ENCODE peak calls at places on chromosome 17, in eight cellular contexts. One of them, this sample, is unnamed.

GRCh38 chr17:40124279-40125141 is 2.7 kb downstream of the MSL1 start:
- DNase-seq in brain microvascular endothelial cell: no peak
- DNase-seq in dorsolateral prefrontal cortex: no peak
- DNase-seq in PC-9: no peak
- DNase-seq in breast epithelium: no peak
- DNase-seq in hepatocyte: no peak
- DNase-seq in colonic mucosa: peak; percentile 53
- DNase-seq in pancreas: no peak
- DNase-seq in this sample: no peak

GRCh38 chr17:58375811-58376210 is 23.8 kb upstream of the SUPT4H1 start:
- DNase-seq in pancreas: no peak
- DNase-seq in colonic mucosa: peak; percentile 52
- DNase-seq in breast epithelium: no peak
- DNase-seq in brain microvascular endothelial cell: no peak
- DNase-seq in dorsolateral prefrontal cortex: no peak
- DNase-seq in PC-9: no peak
- DNase-seq in hepatocyte: no peak
- DNase-seq in this sample: no peak

GRCh38 chr17:4903051-4903818 is at the start of gene CHRNE:
- DNase-seq in colonic mucosa: peak; percentile 92
- DNase-seq in pancreas: peak; percentile 84
- DNase-seq in breast epithelium: peak; percentile 87
- DNase-seq in PC-9: peak; percentile 62
- DNase-seq in dorsolateral prefrontal cortex: peak; percentile 73
- DNase-seq in brain microvascular endothelial cell: peak; percentile 76
- DNase-seq in hepatocyte: peak; percentile 92
- DNase-seq in this sample: peak; percentile 81

GRCh38 chr17:83055911-83056582 is 23.4 kb upstream of the METRNL start:
- DNase-seq in hepatocyte: peak; percentile 79
- DNase-seq in PC-9: peak; percentile 69
- DNase-seq in pancreas: peak; percentile 14
- DNase-seq in brain microvascular endothelial cell: peak; percentile 73
- DNase-seq in colonic mucosa: no peak
- DNase-seq in dorsolateral prefrontal cortex: peak; percentile 19
- DNase-seq in breast epithelium: no peak
- DNase-seq in this sample: peak; percentile 43

GRCh38 chr17:61474235-61474927 is 22.2 kb downstream of the TBX4 start:
- DNase-seq in colonic mucosa: no peak
- DNase-seq in breast epithelium: peak; percentile 52
- DNase-seq in hepatocyte: no peak
- DNase-seq in dorsolateral prefrontal cortex: no peak
- DNase-seq in pancreas: no peak
- DNase-seq in brain microvascular endothelial cell: no peak
- DNase-seq in PC-9: no peak
- DNase-seq in this sample: peak; percentile 9

GRCh38 chr17:58702708-58703107 is 10.3 kb downstream of the RAD51C start:
- DNase-seq in hepatocyte: no peak
- DNase-seq in dorsolateral prefrontal cortex: no peak
- DNase-seq in PC-9: no peak
- DNase-seq in brain microvascular endothelial cell: no peak
- DNase-seq in breast epithelium: no peak
- DNase-seq in colonic mucosa: no peak
- DNase-seq in pancreas: no peak
- DNase-seq in this sample: no peak

GRCh38 chr17:31842416-31843381 is 16.3 kb downstream of the COPRS start:
- DNase-seq in dorsolateral prefrontal cortex: peak; percentile 67
- DNase-seq in brain microvascular endothelial cell: peak; percentile 49
- DNase-seq in pancreas: peak; percentile 88
- DNase-seq in breast epithelium: peak; percentile 60
- DNase-seq in hepatocyte: peak; percentile 89
- DNase-seq in colonic mucosa: peak; percentile 79
- DNase-seq in PC-9: peak; percentile 43
- DNase-seq in this sample: no peak

GRCh38 chr17:30375661-30376060 is 3.1 kb upstream of the CPD start:
- DNase-seq in colonic mucosa: no peak
- DNase-seq in PC-9: no peak
- DNase-seq in breast epithelium: no peak
- DNase-seq in brain microvascular endothelial cell: no peak
- DNase-seq in hepatocyte: no peak
- DNase-seq in dorsolateral prefrontal cortex: no peak
- DNase-seq in pancreas: no peak
- DNase-seq in this sample: no peak

GRCh38 chr17:63573634-63574033 is 23.4 kb downstream of the DCAF7 start:
- DNase-seq in PC-9: no peak
- DNase-seq in breast epithelium: no peak
- DNase-seq in hepatocyte: no peak
- DNase-seq in colonic mucosa: no peak
- DNase-seq in dorsolateral prefrontal cortex: no peak
- DNase-seq in pancreas: no peak
- DNase-seq in brain microvascular endothelial cell: no peak
- DNase-seq in this sample: no peak

GRCh38 chr17:71118039-71118438 is 948.7 kb downstream of the KCNJ2 start:
- DNase-seq in PC-9: no peak
- DNase-seq in breast epithelium: no peak
- DNase-seq in pancreas: peak; percentile 17
- DNase-seq in hepatocyte: peak; percentile 23
- DNase-seq in colonic mucosa: no peak
- DNase-seq in dorsolateral prefrontal cortex: no peak
- DNase-seq in brain microvascular endothelial cell: no peak
- DNase-seq in this sample: no peak
- TF ChIP-seq CTCF in PC-9: peak; percentile 69
- TF ChIP-seq CTCF in breast epithelium: no peak
- TF ChIP-seq CTCF in pancreas: no peak
- TF ChIP-seq CTCF in hepatocyte: peak; percentile 46
- TF ChIP-seq CTCF in colonic mucosa: peak; percentile 13
- TF ChIP-seq CTCF in dorsolateral prefrontal cortex: no peak
- TF ChIP-seq CTCF in brain microvascular endothelial cell: peak; percentile 33
- TF ChIP-seq CTCF in this sample: no peak

GRCh38 chr17:68661265-68662036 is 60.3 kb upstream of the FAM20A start:
- DNase-seq in hepatocyte: no peak
- DNase-seq in brain microvascular endothelial cell: no peak
- DNase-seq in breast epithelium: no peak
- DNase-seq in pancreas: no peak
- DNase-seq in PC-9: no peak
- DNase-seq in colonic mucosa: no peak
- DNase-seq in dorsolateral prefrontal cortex: no peak
- DNase-seq in this sample: no peak
- H3K27ac ChIP-seq in hepatocyte: no peak overlapping the region
- H3K27ac ChIP-seq in brain microvascular endothelial cell: no peak overlapping the region
- H3K27ac ChIP-seq in breast epithelium: no peak overlapping the region
- H3K27ac ChIP-seq in pancreas: no peak overlapping the region
- H3K27ac ChIP-seq in PC-9: no peak overlapping the region
- H3K27ac ChIP-seq in colonic mucosa: no peak overlapping the region
- H3K27ac ChIP-seq in dorsolateral prefrontal cortex: no peak overlapping the region
- H3K27ac ChIP-seq in this sample: no peak overlapping the region

GRCh38 chr17:9890124-9890523 is 14.9 kb downstream of the RCVRN start:
- DNase-seq in pancreas: no peak
- DNase-seq in colonic mucosa: no peak
- DNase-seq in hepatocyte: peak; percentile 35
- DNase-seq in breast epithelium: no peak
- DNase-seq in dorsolateral prefrontal cortex: no peak
- DNase-seq in PC-9: no peak
- DNase-seq in brain microvascular endothelial cell: no peak
- DNase-seq in this sample: no peak
- TF ChIP-seq CTCF in pancreas: no peak
- TF ChIP-seq CTCF in colonic mucosa: no peak
- TF ChIP-seq CTCF in hepatocyte: peak; percentile 41
- TF ChIP-seq CTCF in breast epithelium: no peak
- TF ChIP-seq CTCF in dorsolateral prefrontal cortex: peak; percentile 16
- TF ChIP-seq CTCF in PC-9: peak; percentile 68
- TF ChIP-seq CTCF in brain microvascular endothelial cell: peak; percentile 65
- TF ChIP-seq CTCF in this sample: peak; percentile 54

GRCh38 chr17:75005291-75005690 is 7.2 kb upstream of the MRPL58 start:
- DNase-seq in brain microvascular endothelial cell: no peak
- DNase-seq in PC-9: no peak
- DNase-seq in colonic mucosa: no peak
- DNase-seq in dorsolateral prefrontal cortex: no peak
- DNase-seq in breast epithelium: no peak
- DNase-seq in hepatocyte: no peak
- DNase-seq in pancreas: no peak
- DNase-seq in this sample: no peak
- H3K27ac ChIP-seq in brain microvascular endothelial cell: no peak overlapping the region
- H3K27ac ChIP-seq in PC-9: no peak overlapping the region
- H3K27ac ChIP-seq in colonic mucosa: no peak overlapping the region
- H3K27ac ChIP-seq in dorsolateral prefrontal cortex: no peak overlapping the region
- H3K27ac ChIP-seq in breast epithelium: no peak overlapping the region
- H3K27ac ChIP-seq in hepatocyte: no peak overlapping the region
- H3K27ac ChIP-seq in pancreas: no peak overlapping the region
- H3K27ac ChIP-seq in this sample: no peak overlapping the region

DNA sequence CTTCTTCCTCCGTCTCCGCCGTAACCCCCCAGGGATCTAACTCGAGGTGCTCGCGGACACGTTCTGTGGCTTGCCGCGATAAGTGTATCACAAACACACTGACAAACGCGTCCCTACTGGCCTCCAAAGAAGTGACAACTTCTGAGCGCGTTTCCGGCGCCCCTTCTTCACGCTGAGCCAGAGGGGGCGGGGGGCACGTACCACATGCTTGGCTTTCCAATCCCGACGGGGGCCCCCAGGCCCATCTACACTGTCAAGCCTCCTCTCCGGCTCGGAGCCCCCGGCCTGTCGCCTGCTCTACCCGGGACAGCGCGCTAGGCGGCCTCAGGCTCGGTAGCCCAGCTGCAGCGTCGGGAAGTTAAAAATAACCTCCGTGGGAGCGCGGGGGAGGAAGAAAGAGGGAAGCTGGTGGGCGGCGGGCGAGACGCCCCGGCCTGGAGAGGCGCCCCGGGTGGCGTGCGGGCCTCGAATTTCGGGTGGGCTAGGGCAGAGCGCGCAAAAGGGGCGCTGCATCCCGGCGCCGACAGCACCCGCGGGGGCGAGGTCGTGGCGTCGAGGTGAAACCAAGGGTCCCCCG is 676 bp upstream of the SPHK1 start:
- DNase-seq in hepatocyte: peak; percentile 69
- DNase-seq in pancreas: peak; percentile 50
- DNase-seq in brain microvascular endothelial cell: peak; percentile 61
- DNase-seq in dorsolateral prefrontal cortex: no peak
- DNase-seq in PC-9: no peak
- DNase-seq in breast epithelium: peak; percentile 50
- DNase-seq in colonic mucosa: peak; percentile 44
- DNase-seq in this sample: peak; percentile 89
- TF ChIP-seq CTCF in hepatocyte: peak; percentile 13
- TF ChIP-seq CTCF in pancreas: no peak
- TF ChIP-seq CTCF in brain microvascular endothelial cell: peak; percentile 46
- TF ChIP-seq CTCF in dorsolateral prefrontal cortex: no peak
- TF ChIP-seq CTCF in PC-9: no peak
- TF ChIP-seq CTCF in breast epithelium: peak; percentile 39
- TF ChIP-seq CTCF in colonic mucosa: no peak
- TF ChIP-seq CTCF in this sample: no peak

GRCh38 chr17:11298401-11298800 is 57.4 kb downstream of the SHISA6 start:
- DNase-seq in pancreas: no peak
- DNase-seq in breast epithelium: no peak
- DNase-seq in brain microvascular endothelial cell: no peak
- DNase-seq in hepatocyte: no peak
- DNase-seq in dorsolateral prefrontal cortex: no peak
- DNase-seq in colonic mucosa: no peak
- DNase-seq in PC-9: no peak
- DNase-seq in this sample: no peak

GRCh38 chr17:11302395-11302932 is 61.5 kb downstream of the SHISA6 start:
- DNase-seq in brain microvascular endothelial cell: no peak
- DNase-seq in hepatocyte: no peak
- DNase-seq in pancreas: no peak
- DNase-seq in PC-9: no peak
- DNase-seq in colonic mucosa: no peak
- DNase-seq in breast epithelium: no peak
- DNase-seq in dorsolateral prefrontal cortex: no peak
- DNase-seq in this sample: no peak

GRCh38 chr17:11300738-11301137 is 59.7 kb downstream of the SHISA6 start:
- DNase-seq in colonic mucosa: no peak
- DNase-seq in breast epithelium: no peak
- DNase-seq in PC-9: no peak
- DNase-seq in hepatocyte: no peak
- DNase-seq in brain microvascular endothelial cell: no peak
- DNase-seq in dorsolateral prefrontal cortex: no peak
- DNase-seq in pancreas: no peak
- DNase-seq in this sample: no peak

GRCh38 chr17:11296994-11297393 is 56.0 kb downstream of the SHISA6 start:
- DNase-seq in breast epithelium: no peak
- DNase-seq in hepatocyte: peak; percentile 35
- DNase-seq in pancreas: no peak
- DNase-seq in colonic mucosa: no peak
- DNase-seq in brain microvascular endothelial cell: no peak
- DNase-seq in PC-9: no peak
- DNase-seq in dorsolateral prefrontal cortex: no peak
- DNase-seq in this sample: no peak

DNA sequence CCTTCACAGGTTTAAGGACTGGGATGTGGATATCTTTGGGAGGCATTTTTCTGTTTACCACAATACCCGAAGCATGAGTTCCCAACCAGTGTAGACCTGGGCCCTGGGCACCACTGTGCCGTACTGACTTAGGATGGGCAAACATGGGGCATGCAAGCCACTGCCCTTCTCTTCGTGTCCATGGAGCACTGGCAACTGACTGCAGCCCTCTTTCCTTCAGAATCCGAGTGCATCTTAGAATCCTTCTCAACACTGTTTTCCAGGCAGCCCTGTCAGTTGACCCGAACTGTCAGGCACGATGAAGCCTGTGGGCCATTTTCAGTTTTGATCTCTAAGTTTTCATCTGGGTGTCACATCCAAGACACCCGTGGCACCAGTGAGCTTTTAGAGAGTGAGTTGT is 59.2 kb downstream of the SHISA6 start:
- DNase-seq in dorsolateral prefrontal cortex: no peak
- DNase-seq in PC-9: no peak
- DNase-seq in breast epithelium: no peak
- DNase-seq in pancreas: no peak
- DNase-seq in hepatocyte: no peak
- DNase-seq in colonic mucosa: no peak
- DNase-seq in brain microvascular endothelial cell: no peak
- DNase-seq in this sample: no peak
- H3K27ac ChIP-seq in dorsolateral prefrontal cortex: no peak overlapping the region
- H3K27ac ChIP-seq in PC-9: no peak overlapping the region
- H3K27ac ChIP-seq in breast epithelium: no peak overlapping the region
- H3K27ac ChIP-seq in pancreas: no peak overlapping the region
- H3K27ac ChIP-seq in hepatocyte: no peak overlapping the region
- H3K27ac ChIP-seq in colonic mucosa: no peak overlapping the region
- H3K27ac ChIP-seq in brain microvascular endothelial cell: no peak overlapping the region
- H3K27ac ChIP-seq in this sample: no peak overlapping the region

GRCh38 chr17:44222112-44222869 is 2.8 kb upstream of the UBTF start:
- DNase-seq in pancreas: peak; percentile 82
- DNase-seq in breast epithelium: no peak
- DNase-seq in PC-9: peak; percentile 60
- DNase-seq in hepatocyte: peak; percentile 78
- DNase-seq in colonic mucosa: peak; percentile 91
- DNase-seq in brain microvascular endothelial cell: peak; percentile 59
- DNase-seq in dorsolateral prefrontal cortex: peak; percentile 91
- DNase-seq in this sample: peak; percentile 91
- TF ChIP-seq CTCF in pancreas: no peak
- TF ChIP-seq CTCF in breast epithelium: no peak
- TF ChIP-seq CTCF in PC-9: no peak
- TF ChIP-seq CTCF in hepatocyte: peak; percentile 18
- TF ChIP-seq CTCF in colonic mucosa: no peak
- TF ChIP-seq CTCF in brain microvascular endothelial cell: peak; percentile 18
- TF ChIP-seq CTCF in dorsolateral prefrontal cortex: peak; percentile 31
- TF ChIP-seq CTCF in this sample: no peak

DNA sequence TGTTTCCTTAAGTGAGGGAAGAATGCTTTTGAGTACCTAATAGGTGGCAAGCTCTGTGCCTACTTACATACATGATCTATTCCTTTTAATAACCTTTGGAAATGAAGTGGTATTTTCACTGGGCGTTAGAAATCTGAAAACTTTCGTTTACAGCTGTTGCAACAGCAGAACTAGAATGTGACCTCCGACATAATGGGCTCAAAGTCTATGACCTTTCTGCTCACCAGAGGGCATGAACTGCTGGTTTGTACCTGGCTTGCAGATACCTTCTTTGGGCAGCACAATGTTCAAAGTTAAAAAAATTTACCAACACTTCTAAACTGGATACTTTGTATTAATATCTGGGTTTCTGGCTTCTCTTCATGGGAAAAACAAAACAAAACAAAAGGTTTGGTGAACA is 24.3 kb downstream of the CA4 start:
- DNase-seq in hepatocyte: no peak
- DNase-seq in PC-9: no peak
- DNase-seq in pancreas: no peak
- DNase-seq in dorsolateral prefrontal cortex: no peak
- DNase-seq in colonic mucosa: no peak
- DNase-seq in brain microvascular endothelial cell: no peak
- DNase-seq in breast epithelium: no peak
- DNase-seq in this sample: no peak
- H3K27ac ChIP-seq in hepatocyte: no peak overlapping the region
- H3K27ac ChIP-seq in PC-9: no peak overlapping the region
- H3K27ac ChIP-seq in pancreas: no peak overlapping the region
- H3K27ac ChIP-seq in dorsolateral prefrontal cortex: peak overlapping the region; percentile 3
- H3K27ac ChIP-seq in colonic mucosa: peak overlapping the region; percentile 27
- H3K27ac ChIP-seq in brain microvascular endothelial cell: no peak overlapping the region
- H3K27ac ChIP-seq in breast epithelium: no peak overlapping the region
- H3K27ac ChIP-seq in this sample: no peak overlapping the region

This sample was measured in left lung.